ENCODE peak calls at places on chromosomes 16 and 17, in nine cellular contexts. F, S, Y, E, C, K, H, X and Z are unnamed samples.

GRCh38 chr16:28100810-28101532 is 37.5 kb upstream of the GSG1L start:
- DNase-seq in E (no peak), F (no peak), Y (no peak), K (no peak), H (no peak), C (no peak), S (no peak), X (peak; percentile 17), Z (no peak)

GRCh38 chr17:44865921-44866320 is 18.2 kb downstream of the HIGD1B start:
- DNase-seq in X (no peak), C (no peak), H (no peak), Y (no peak), E (no peak), S (no peak), F (no peak), K (no peak), Z (no peak)

GRCh38 chr17:82117139-82118090 is 19.4 kb upstream of the FASN start:
- DNase-seq in E (no peak), X (no peak), F (no peak), C (no peak), Y (no peak), K (no peak), H (no peak), S (no peak), Z (peak; percentile 71)

GRCh38 chr16:10402975-10403374 is 17.1 kb downstream of the ATF7IP2 start:
- DNase-seq in X (no peak), F (no peak), Y (no peak), H (no peak), C (no peak), E (no peak), S (no peak), K (no peak), Z (no peak)

GRCh38 chr17:79438936-79439335 is 171.9 kb downstream of the RBFOX3 start:
- DNase-seq in Y (no peak), S (no peak), K (no peak), E (no peak), F (no peak), C (no peak), H (no peak), X (no peak), Z (no peak)

GRCh38 chr17:31147507-31148202 is 52.9 kb downstream of the NF1 start:
- DNase-seq in F (no peak), H (no peak), X (no peak), S (no peak), C (no peak), K (no peak), Y (no peak), E (no peak), Z (no peak)

GRCh38 chr16:85151603-85152413 is 39.5 kb upstream of the CIBAR2 start:
- DNase-seq in C (peak; percentile 91), K (no peak), E (peak; percentile 84), F (peak; percentile 83), S (peak; percentile 86), X (peak; percentile 93), Y (no peak), H (no peak), Z (peak; percentile 66)

GRCh38 chr16:9192746-9193145 is 101.3 kb downstream of the HAPSTR1 start:
- DNase-seq in H (no peak), S (no peak), X (no peak), Y (no peak), K (no peak), E (no peak), C (no peak), F (no peak), Z (no peak)

GRCh38 chr17:41775394-41776226 is 10.9 kb downstream of the JUP start:
- DNase-seq in F (peak; percentile 47), H (no peak), C (no peak), Y (no peak), S (peak; percentile 64), X (no peak), K (no peak), E (no peak), Z (no peak)

GRCh38 chr17:70168979-70169706 is at the start of gene KCNJ2:
- DNase-seq in E (peak; percentile 80), F (peak; percentile 91), S (peak; percentile 93), K (no peak), X (peak; percentile 93), C (peak; percentile 88), H (no peak), Y (peak; percentile 85), Z (peak; percentile 89)

GRCh38 chr17:56648814-56649213 is 55.3 kb downstream of the NOG start:
- DNase-seq in F (no peak), S (no peak), X (no peak), H (no peak), K (no peak), Y (no peak), E (no peak), C (no peak), Z (no peak)

GRCh38 chr16:10749680-10750035 is 6.0 kb downstream of the NUBP1 start:
- DNase-seq in Y (no peak), K (no peak), S (no peak), F (no peak), H (no peak), E (peak; percentile 12), X (no peak), C (no peak), Z (no peak)

DNA sequence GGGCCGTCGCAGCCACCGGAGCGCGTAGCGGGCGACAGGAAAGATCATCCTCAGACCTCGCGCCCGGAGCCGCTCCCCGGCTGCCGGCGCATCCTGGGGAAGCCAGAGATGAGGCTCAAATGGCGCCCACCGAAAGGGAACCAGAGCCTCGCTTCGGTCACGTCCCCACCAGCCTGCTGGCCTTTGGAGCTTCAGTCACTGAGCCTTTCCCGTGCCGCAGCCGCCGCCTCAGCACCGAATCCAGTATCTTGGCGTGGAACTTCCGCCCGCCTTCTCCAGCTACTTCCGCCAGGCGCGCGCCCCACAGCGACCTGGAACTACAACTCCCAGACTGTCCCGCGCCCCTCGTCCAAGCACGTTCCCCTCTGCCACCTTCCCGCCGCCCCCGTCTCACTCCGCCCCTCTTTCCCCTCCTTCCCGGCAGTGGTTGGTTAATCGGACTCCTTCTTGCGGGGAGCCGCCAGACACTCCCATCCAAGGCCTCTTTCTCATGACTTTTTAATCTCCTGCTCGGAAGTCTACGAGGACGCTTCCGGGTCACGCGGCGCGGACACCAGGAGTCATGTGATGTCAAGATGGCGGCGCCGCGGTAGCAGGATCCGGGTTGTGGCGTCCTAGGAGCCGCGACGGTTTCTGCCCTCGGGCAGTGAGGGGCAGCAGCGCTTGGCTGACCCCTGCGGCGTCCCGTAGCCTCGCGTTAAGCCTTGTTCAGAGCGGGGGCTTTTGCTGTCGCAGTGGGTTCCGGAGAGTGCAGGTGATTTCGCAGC is at the start of the genes SMCR8 and TOP3A:
- DNase-seq in H (peak; percentile 91), F (peak; percentile 99), Y (peak; percentile 97), X (peak; percentile 99), K (peak; percentile 89), E (peak; percentile 98), S (peak; percentile 98), C (peak; percentile 99), Z (peak; percentile 99)
- H3K4me1 ChIP-seq in H (peaks cover 23% of the 10 kb centered on the region), F (peaks cover 76% of the 10 kb centered on the region), Y (peaks cover 70% of the 10 kb centered on the region), X (no peaks in the 10 kb centered on the region), K (peaks cover 22% of the 10 kb centered on the region), E (peaks cover 9% of the 10 kb centered on the region), S (peaks cover 40% of the 10 kb centered on the region), C (peaks cover 9% of the 10 kb centered on the region), Z (no peaks in the 10 kb centered on the region)

GRCh38 chr17:80786887-80787286 is 204.8 kb upstream of the CHMP6 start:
- DNase-seq in Y (no peak), H (no peak), K (no peak), C (peak; percentile 18), X (no peak), S (no peak), E (no peak), F (no peak), Z (no peak)
- H3K4me1 ChIP-seq in Y (no peaks in the 10 kb centered on the region), H (peaks cover 40% of the 10 kb centered on the region), K (peaks cover 45% of the 10 kb centered on the region), C (peaks cover 14% of the 10 kb centered on the region), X (no peaks in the 10 kb centered on the region), S (peaks cover 15% of the 10 kb centered on the region), E (peaks cover 29% of the 10 kb centered on the region), F (peaks cover 47% of the 10 kb centered on the region), Z (no peaks in the 10 kb centered on the region)

GRCh38 chr16:70627696-70628095 is 18.7 kb upstream of the IL34 start:
- DNase-seq in X (no peak), C (no peak), E (no peak), Y (no peak), F (no peak), K (no peak), H (no peak), S (no peak), Z (no peak)
- H3K4me1 ChIP-seq in X (no peaks in the 10 kb centered on the region), C (no peaks in the 10 kb centered on the region), E (no peaks in the 10 kb centered on the region), Y (no peaks in the 10 kb centered on the region), F (no peaks in the 10 kb centered on the region), K (no peaks in the 10 kb centered on the region), H (no peaks in the 10 kb centered on the region), S (no peaks in the 10 kb centered on the region), Z (no peaks in the 10 kb centered on the region)

GRCh38 chr16:81609323-81609892 is 164.8 kb downstream of the CMIP start:
- DNase-seq in K (no peak), X (no peak), Y (no peak), H (no peak), E (no peak), F (no peak), C (no peak), S (no peak), Z (no peak)
- H3K4me1 ChIP-seq in K (peaks cover 9% of the 10 kb centered on the region), X (no peaks in the 10 kb centered on the region), Y (peaks cover 12% of the 10 kb centered on the region), H (peaks cover 7% of the 10 kb centered on the region), E (peaks cover 9% of the 10 kb centered on the region), F (peaks cover 68% of the 10 kb centered on the region), C (peaks cover 5% of the 10 kb centered on the region), S (peaks cover 34% of the 10 kb centered on the region), Z (no peaks in the 10 kb centered on the region)